ENCODE peak calls at places on chromosomes 4 and X, in five cellular contexts. X, L, P, S and B are unnamed samples.

GRCh38 chrX:135340827-135341226 is 31.5 kb downstream of the ETDC start:
- DNase-seq in X (no peak), L (peak), P (no peak), S (no peak), B (no peak)

GRCh38 chr4:71206763-71207162 is 132.1 kb upstream of the SLC4A4 start:
- DNase-seq in X (no peak), L (no peak), P (no peak), S (no peak), B (no peak)

GRCh38 chr4:24473309-24473721 is 111.0 kb downstream of the DHX15 start:
- DNase-seq in X (no peak), L (peak), P (no peak), S (no peak), B (peak)

GRCh38 chrX:45505214-45505613 is 304.5 kb upstream of the DIPK2B start:
- DNase-seq in X (no peak), L (no peak), P (no peak), S (no peak), B (no peak)

GRCh38 chr4:12178614-12179263 is 750.0 kb upstream of the HS3ST1 start:
- DNase-seq in X (no peak), L (no peak), P (no peak), S (no peak), B (no peak)

GRCh38 chrX:133838761-133839676 is 146.4 kb downstream of the GPC3 start:
- DNase-seq in X (peak), L (peak), P (no peak), S (no peak), B (peak)

GRCh38 chr4:180057198-180057821 is 2185.9 kb upstream of the TENM3 start:
- DNase-seq in X (no peak), L (peak), P (no peak), S (no peak), B (no peak)

GRCh38 chr4:129358571-129358970 is 262.6 kb downstream of the C4orf33 start:
- DNase-seq in X (no peak), L (no peak), P (no peak), S (no peak), B (no peak)

GRCh38 chrX:152810403-152810802 is 20.2 kb downstream of the CETN2 start:
- DNase-seq in X (no peak), L (peak), P (no peak), S (no peak), B (no peak)

GRCh38 chr4:11724731-11725130 is 296.0 kb upstream of the HS3ST1 start:
- DNase-seq in X (no peak), L (no peak), P (no peak), S (no peak), B (no peak)

GRCh38 chr4:185341377-185341776 is 54.3 kb downstream of the LRP2BP start:
- DNase-seq in X (no peak), L (no peak), P (no peak), S (no peak), B (no peak)

GRCh38 chr4:3399277-3400194 is 42.2 kb upstream of the HGFAC start:
- DNase-seq in X (peak), L (peak), P (no peak), S (peak), B (no peak)

GRCh38 chrX:110420771-110421498 is 62.3 kb downstream of the RTL9 start:
- DNase-seq in X (no peak), L (no peak), P (no peak), S (no peak), B (no peak)

GRCh38 chr4:13511101-13511500 is 27.0 kb upstream of the RAB28 start:
- DNase-seq in X (no peak), L (no peak), P (no peak), S (no peak), B (no peak)

GRCh38 chr4:147991543-147992295 is 259.8 kb downstream of the ARHGAP10 start:
- DNase-seq in X (no peak), L (no peak), P (no peak), S (no peak), B (no peak)

GRCh38 chr4:5572114-5572513 is 136.2 kb downstream of the EVC2 start:
- DNase-seq in X (no peak), L (no peak), P (no peak), S (no peak), B (no peak)

GRCh38 chr4:127015616-127016015 is 617.1 kb upstream of the INTU start:
- DNase-seq in X (no peak), L (no peak), P (no peak), S (no peak), B (peak)

GRCh38 chr4:44678094-44679023 is at the start of gene GUF1:
- DNase-seq in X (peak), L (peak), P (peak), S (peak), B (peak)

GRCh38 chr4:17639136-17639535 is 24.7 kb downstream of the MED28 start:
- DNase-seq in X (no peak), L (no peak), P (no peak), S (no peak), B (no peak)

GRCh38 chrX:128818690-128819089 is 704.6 kb downstream of the SMARCA1 start:
- DNase-seq in X (no peak), L (no peak), P (no peak), S (peak), B (no peak)

GRCh38 chr4:139501531-139502311 is 47.8 kb downstream of the RAB33B start:
- DNase-seq in X (no peak), L (no peak), P (no peak), S (no peak), B (no peak)

GRCh38 chrX:1673337-1673736 is 58.5 kb downstream of the ASMT start:
- DNase-seq in X (peak), L (peak), P (no peak), S (peak), B (peak)

GRCh38 chrX:70264784-70265183 is 3.4 kb upstream of the ARR3 start:
- DNase-seq in X (no peak), L (no peak), P (no peak), S (no peak), B (no peak)

GRCh38 chr4:626201-627091 is 1.1 kb downstream of the PDE6B start:
- DNase-seq in X (no peak), L (no peak), P (no peak), S (no peak), B (no peak)

GRCh38 chr4:122826596-122827257 is at the start of gene FGF2:
- DNase-seq in X (peak), L (peak), P (no peak), S (no peak), B (no peak)

GRCh38 chrX:119685225-119686066 is 7.5 kb downstream of the SEPTIN6 start:
- DNase-seq in X (no peak), L (no peak), P (no peak), S (no peak), B (peak)

GRCh38 chr4:86443495-86443894 is 83.6 kb upstream of the MAPK10 start:
- DNase-seq in X (no peak), L (no peak), P (no peak), S (no peak), B (no peak)

GRCh38 chr4:176376032-176376614 is 56.4 kb downstream of the SPCS3 start:
- DNase-seq in X (no peak), L (peak), P (no peak), S (no peak), B (no peak)

GRCh38 chr4:145732416-145732815 is 52.5 kb downstream of the C4orf51 start:
- DNase-seq in X (no peak), L (no peak), P (no peak), S (no peak), B (no peak)
- TF ChIP-seq GABPA in X (no peak), L (no peak), P (no peak), S (no peak), B (no peak)

GRCh38 chr4:57080781-57081650 is 29.2 kb downstream of the IGFBP7 start:
- DNase-seq in X (no peak), L (no peak), P (no peak), S (peak), B (no peak)
- H3K27ac ChIP-seq in X (no peak), L (peak), P (no peak), S (no peak), B (no peak)

DNA sequence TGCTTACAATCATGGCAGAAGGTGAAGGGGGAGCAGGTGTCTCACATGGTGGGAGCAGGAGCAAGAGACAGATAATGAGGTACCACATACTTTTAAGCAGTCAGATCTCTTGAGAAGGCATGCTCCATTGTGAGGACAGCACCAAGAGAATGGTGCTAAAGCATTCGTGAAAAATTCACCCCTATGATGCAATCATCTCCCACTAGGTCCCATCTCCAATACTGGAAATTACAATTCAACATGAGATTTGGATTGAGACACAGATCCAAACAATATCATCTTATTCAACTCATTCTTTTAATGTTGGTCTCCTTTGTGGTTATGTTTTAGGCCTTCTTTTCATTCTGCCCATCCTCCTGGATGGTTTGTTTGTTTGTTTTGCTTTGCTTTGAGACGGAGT is 54.1 kb upstream of the PDLIM5 start:
- DNase-seq in X (no peak), L (no peak), P (no peak), S (no peak), B (no peak)
- TF ChIP-seq REST in X (no peak), L (no peak), P (no peak), S (no peak), B (no peak)

DNA sequence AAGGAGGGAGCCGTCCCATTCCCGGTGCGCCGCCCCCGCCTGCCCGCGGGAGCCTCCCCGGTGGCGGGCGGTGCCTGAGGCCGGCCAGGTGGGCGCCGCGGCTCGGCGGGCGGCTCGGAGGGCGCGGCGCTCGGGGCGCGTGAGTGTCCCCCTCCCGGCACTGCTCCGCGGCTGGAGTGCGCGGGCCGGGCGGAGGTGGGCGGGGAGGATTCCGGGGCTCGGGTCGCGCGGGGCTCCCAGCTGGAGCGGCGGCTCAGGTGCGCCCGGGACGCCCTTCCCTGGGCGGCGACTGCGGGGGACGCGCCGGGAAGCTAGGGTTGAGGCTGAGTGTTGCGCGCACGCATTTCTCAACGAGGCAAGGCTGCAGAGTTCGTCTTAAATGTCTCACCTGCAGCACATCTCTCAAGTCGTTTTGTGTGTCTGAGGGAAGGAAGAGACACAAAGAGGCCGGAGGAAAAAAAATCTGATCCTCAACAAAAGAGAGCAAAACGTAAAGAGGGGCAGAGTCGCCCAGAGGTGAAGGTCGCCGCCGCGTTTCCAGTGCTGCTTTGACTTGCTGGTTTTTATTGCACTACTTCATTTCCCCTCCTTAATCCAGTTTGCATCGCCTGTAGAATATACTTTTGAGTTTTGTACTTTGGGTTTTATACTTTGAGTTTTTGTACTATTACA is 106.7 kb upstream of the STOX2 start:
- DNase-seq in X (no peak), L (no peak), P (no peak), S (no peak), B (no peak)
- TF ChIP-seq GABPA in X (no peak), L (no peak), P (no peak), S (no peak), B (no peak)

GRCh38 chr4:145181091-145181501 is 707 bp upstream of the OTUD4 start:
- DNase-seq in X (no peak), L (no peak), P (no peak), S (no peak), B (no peak)
- H3K27ac ChIP-seq in X (peak), L (peak), P (peak), S (peak), B (peak)

GRCh38 chr4:165347647-165348569 is 20.4 kb downstream of the MSMO1 start:
- DNase-seq in X (no peak), L (no peak), P (no peak), S (no peak), B (no peak)

GRCh38 chr4:165345663-165346417 is 18.4 kb downstream of the MSMO1 start:
- DNase-seq in X (no peak), L (no peak), P (no peak), S (no peak), B (no peak)

DNA sequence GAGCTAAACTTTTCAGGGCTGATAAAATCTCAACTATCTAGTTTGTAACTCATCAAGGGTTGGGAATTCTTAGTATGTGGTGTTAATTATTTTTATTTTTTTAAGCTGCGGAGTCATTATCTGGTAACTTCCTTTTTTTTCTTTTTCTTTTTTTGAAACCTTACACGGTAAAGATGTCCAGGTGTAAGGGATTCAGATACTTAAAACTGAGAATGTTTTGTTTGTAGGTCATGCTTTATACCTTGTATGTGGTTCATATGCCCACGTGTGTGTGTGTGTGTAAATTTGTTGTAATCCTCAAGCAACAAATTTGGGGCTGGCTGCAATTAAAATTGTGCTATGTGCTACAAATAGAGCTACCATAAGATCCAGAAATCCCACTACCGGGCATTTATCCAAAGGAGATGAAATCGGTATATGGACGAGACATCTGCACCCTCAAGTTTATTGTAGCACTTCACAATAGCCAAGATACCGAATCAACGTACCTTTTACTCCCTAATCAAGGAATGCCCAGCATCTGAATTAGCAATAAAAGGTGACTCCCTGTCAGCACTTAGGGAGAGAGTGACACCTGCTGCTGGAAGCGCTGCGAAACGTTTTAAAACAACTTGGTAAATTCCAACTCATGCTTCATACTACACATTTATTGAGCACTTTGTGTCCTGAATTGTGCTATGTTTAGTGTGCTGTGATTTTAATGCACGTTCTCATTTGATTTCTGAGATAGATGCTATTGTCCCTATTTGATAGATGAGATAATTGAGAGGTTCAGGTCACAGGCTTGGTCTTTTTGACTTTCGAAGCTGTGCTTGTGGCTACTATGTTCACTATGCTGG is 16.1 kb downstream of the MSMO1 start:
- DNase-seq in X (no peak), L (no peak), P (no peak), S (peak), B (peak)
- TF ChIP-seq REST in X (no peak), L (no peak), P (no peak), S (no peak), B (no peak)

GRCh38 chr4:112141366-112142138 is 3.7 kb upstream of the FAM241A start:
- DNase-seq in X (no peak), L (no peak), P (no peak), S (no peak), B (no peak)

GRCh38 chr4:112140536-112140935 is 4.7 kb upstream of the FAM241A start:
- DNase-seq in X (no peak), L (no peak), P (no peak), S (peak), B (no peak)

GRCh38 chr4:112145326-112145819 is at the start of gene FAM241A:
- DNase-seq in X (peak), L (peak), P (no peak), S (peak), B (peak)

GRCh38 chr4:112144546-112145325 is 518 bp upstream of the FAM241A start:
- DNase-seq in X (no peak), L (no peak), P (peak), S (no peak), B (no peak)

DNA sequence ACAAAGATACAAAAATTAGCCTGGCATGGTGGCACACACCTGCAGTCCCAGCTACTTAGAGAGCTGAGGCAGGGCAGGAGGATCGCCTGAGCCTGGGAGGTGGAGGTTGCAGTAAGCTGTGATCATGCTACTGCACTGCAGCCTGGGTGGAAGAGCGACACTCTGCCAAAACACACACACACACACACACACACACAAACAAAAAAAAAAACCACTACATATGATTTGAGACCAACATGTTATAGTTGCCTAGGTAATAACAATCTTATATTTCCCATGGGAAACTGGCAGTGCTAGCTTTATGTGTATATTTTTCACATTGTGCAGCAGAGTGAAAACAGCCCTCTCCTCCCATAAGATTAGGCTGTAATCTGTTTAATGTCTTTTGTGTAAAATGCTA is 3.1 kb upstream of the FAM241A start:
- DNase-seq in X (no peak), L (no peak), P (no peak), S (no peak), B (no peak)
- TF ChIP-seq GABPA in X (no peak), L (no peak), P (no peak), S (no peak), B (no peak)

GRCh38 chr4:99815597-99816011 is 1.0 kb upstream of the DAPP1 start:
- DNase-seq in X (no peak), L (no peak), P (no peak), S (peak), B (no peak)
- H3K27ac ChIP-seq in X (no peak), L (no peak), P (no peak), S (no peak), B (peak)